ENCODE peak calls at places on chromosomes 12 and 14, in seven cellular contexts. Q is fibroblast of lung; J is CD4-positive, CD25-positive, alpha-beta regulatory T cell; X is suprapubic skin; W is brain microvascular endothelial cell; E is ELR; Y is H54. C is an unnamed sample.

GRCh38 chr12:162467-163307 is 51.3 kb downstream of the SLC6A12 start:
- DNase-seq in Q (no peak), J (no peak), X (no peak), W (no peak), E (peak; percentile 27), Y (no peak), C (no peak)

GRCh38 chr12:95257541-95257940 is 39.9 kb downstream of the VEZT start:
- DNase-seq in Q (no peak), J (no peak), X (no peak), W (no peak), E (no peak), Y (no peak), C (no peak)

GRCh38 chr12:42725839-42726238 is 136.3 kb upstream of the PRICKLE1 start:
- DNase-seq in Q (peak; percentile 93), J (no peak), X (no peak), W (peak; percentile 72), E (peak; percentile 45), Y (peak; percentile 11), C (no peak)

GRCh38 chr12:108875682-108876361 is 4.1 kb upstream of the DAO start:
- DNase-seq in Q (no peak), J (no peak), X (no peak), W (no peak), E (no peak), Y (no peak), C (no peak)

GRCh38 chr14:104800600-104801283 is at the start of gene ZBTB42:
- DNase-seq in Q (peak; percentile 39), J (peak; percentile 62), X (no peak), W (peak; percentile 18), E (peak; percentile 72), Y (peak; percentile 86), C (peak; percentile 74)

GRCh38 chr12:30753233-30753632 is 1.5 kb downstream of the CAPRIN2 start:
- DNase-seq in Q (peak; percentile 46), J (no peak), X (no peak), W (peak; percentile 40), E (peak; percentile 70), Y (no peak), C (peak; percentile 55)

GRCh38 chr14:103692159-103692558 is 23.1 kb downstream of the XRCC3 start:
- DNase-seq in Q (no peak), J (no peak), X (no peak), W (no peak), E (no peak), Y (no peak), C (no peak)

GRCh38 chr12:28253175-28253641 is 63.0 kb downstream of the CCDC91 start:
- DNase-seq in Q (peak; percentile 19), J (no peak), X (no peak), W (peak; percentile 84), E (peak; percentile 54), Y (no peak), C (no peak)

GRCh38 chr12:99157946-99158345 is 489.6 kb upstream of the GARIN6 start:
- DNase-seq in Q (no peak), J (no peak), X (no peak), W (no peak), E (peak; percentile 18), Y (no peak), C (no peak)

C was measured in HuH-7.